ENCODE peak calls at places on chromosomes 12 and 14, in eight cellular contexts. L is neural crest cell, G is B cell, X is H9, B is HCT116, Z is neural progenitor cell, C is dorsolateral prefrontal cortex, D is foreskin fibroblast. K is an unnamed sample.

GRCh38 chr12:22866406-22866805 is 241.4 kb downstream of the ETNK1 start:
- DNase-seq in L (no peak), G (no peak), X (no peak), B (no peak), Z (no peak), C (no peak), D (no peak), K (no peak)

GRCh38 chr12:76026643-76027063 is 4.9 kb downstream of the PHLDA1 start:
- DNase-seq in L (no peak), G (no peak), X (no peak), B (no peak), Z (no peak), C (no peak), D (peak; percentile 82), K (no peak)

GRCh38 chr14:105894978-105895881 is 368.8 kb downstream of the TMEM121 start:
- DNase-seq in L (no peak), G (no peak), X (no peak), B (no peak), Z (no peak), C (no peak), D (no peak), K (no peak)

GRCh38 chr12:92897844-92898243 is 31.3 kb downstream of the EEA1 start:
- DNase-seq in L (no peak), G (no peak), X (no peak), B (no peak), Z (no peak), C (no peak), D (no peak), K (no peak)

GRCh38 chr12:57715786-57716185 is 21.9 kb downstream of the OS9 start:
- DNase-seq in L (no peak), G (no peak), X (no peak), B (no peak), Z (no peak), C (no peak), D (no peak), K (no peak)

GRCh38 chr12:14961466-14962155 is at the start of gene ARHGDIB:
- DNase-seq in L (no peak), G (peak; percentile 78), X (no peak), B (no peak), Z (no peak), C (no peak), D (no peak), K (no peak)

GRCh38 chr14:54591461-54592245 is 24.7 kb downstream of the SAMD4A start:
- DNase-seq in L (no peak), G (no peak), X (no peak), B (no peak), Z (no peak), C (no peak), D (peak; percentile 63), K (no peak)

GRCh38 chr14:94769413-94770250 is at the start of gene GSC:
- DNase-seq in L (peak; percentile 44), G (peak; percentile 15), X (peak; percentile 83), B (no peak), Z (peak; percentile 92), C (no peak), D (peak; percentile 49), K (no peak)

GRCh38 chr12:21828111-21828775 is 53.7 kb upstream of the KCNJ8 start:
- DNase-seq in L (no peak), G (no peak), X (no peak), B (no peak), Z (no peak), C (no peak), D (peak; percentile 59), K (no peak)

GRCh38 chr14:36510078-36510799 is 9.8 kb downstream of the NKX2-1 start:
- DNase-seq in L (no peak), G (no peak), X (peak; percentile 63), B (no peak), Z (peak; percentile 73), C (no peak), D (no peak), K (no peak)

GRCh38 chr14:86955955-86956354 is 1037.0 kb downstream of the GALC start:
- DNase-seq in L (no peak), G (no peak), X (no peak), B (no peak), Z (no peak), C (no peak), D (no peak), K (no peak)

GRCh38 chr14:86961106-86961716 is 1031.8 kb downstream of the GALC start:
- DNase-seq in L (no peak), G (no peak), X (peak; percentile 40), B (no peak), Z (peak; percentile 52), C (no peak), D (peak; percentile 21), K (no peak)
- TF ChIP-seq CTCF in L (peak; percentile 66), G (peak; percentile 21), X (peak; percentile 82), B (peak; percentile 23), Z (peak; percentile 72), C (no peak), D (peak; percentile 32), K (peak; percentile 53)

GRCh38 chr12:111124183-111124582 is 203.8 kb upstream of the MYL2 start:
- DNase-seq in L (no peak), G (no peak), X (no peak), B (no peak), Z (no peak), C (no peak), D (no peak), K (no peak)

GRCh38 chr12:111123390-111123789 is 203.0 kb upstream of the MYL2 start:
- DNase-seq in L (no peak), G (no peak), X (no peak), B (no peak), Z (no peak), C (no peak), D (no peak), K (no peak)

GRCh38 chr12:111126331-111126730 is 206.0 kb upstream of the MYL2 start:
- DNase-seq in L (no peak), G (no peak), X (no peak), B (no peak), Z (no peak), C (no peak), D (no peak), K (no peak)

GRCh38 chr12:111122458-111122878 is 202.1 kb upstream of the MYL2 start:
- DNase-seq in L (no peak), G (no peak), X (no peak), B (no peak), Z (no peak), C (no peak), D (no peak), K (no peak)

DNA sequence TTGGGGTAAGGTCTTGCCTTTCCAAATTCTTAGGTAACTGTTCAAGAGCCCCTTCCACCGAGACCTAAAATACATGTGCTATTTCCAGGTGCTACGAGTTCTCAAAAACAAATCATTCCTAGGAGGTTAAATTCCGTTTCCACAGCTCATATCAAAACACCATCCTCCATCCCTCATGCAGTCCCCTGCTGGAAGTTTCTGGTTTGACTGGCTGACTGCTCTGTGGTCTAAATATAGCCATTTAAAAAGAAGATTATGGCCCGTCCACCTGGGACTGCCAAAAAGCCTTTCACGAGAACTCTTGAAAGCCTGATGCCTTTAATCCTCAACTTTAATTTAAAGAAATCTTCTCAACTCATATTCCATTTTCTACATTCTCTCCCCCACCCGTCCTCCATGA is 201.5 kb upstream of the MYL2 start:
- DNase-seq in L (no peak), G (no peak), X (no peak), B (no peak), Z (no peak), C (no peak), D (no peak), K (no peak)
- TF ChIP-seq CTCF in L (peak; percentile 38), G (no peak), X (peak; percentile 41), B (peak; percentile 10), Z (peak; percentile 33), C (no peak), D (no peak), K (no peak)

DNA sequence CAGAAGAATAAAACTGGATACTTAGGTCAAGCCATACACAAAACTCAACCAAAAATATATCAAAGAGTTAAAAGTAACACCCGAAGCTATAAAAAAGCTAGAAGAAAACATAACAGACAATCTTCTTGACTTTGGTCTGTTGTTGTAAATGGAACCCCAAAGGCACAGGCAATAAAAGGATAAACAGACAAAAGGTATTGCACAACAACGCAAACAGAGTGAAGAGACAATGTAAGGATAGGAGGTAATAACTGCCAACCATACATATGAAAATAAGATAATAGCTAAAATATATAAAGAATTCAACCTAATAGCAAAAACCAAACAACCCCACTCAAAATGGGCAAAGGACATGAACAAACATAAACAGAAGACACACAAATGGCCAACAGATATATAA is 1137.4 kb downstream of the FSCB start:
- DNase-seq in L (no peak), G (no peak), X (no peak), B (no peak), Z (no peak), C (no peak), D (no peak), K (no peak)
- TF ChIP-seq CTCF in L (no peak), G (no peak), X (no peak), B (no peak), Z (no peak), C (no peak), D (no peak), K (no peak)

GRCh38 chr12:98136544-98136943 is 378.8 kb upstream of the TMPO start:
- DNase-seq in L (no peak), G (no peak), X (no peak), B (no peak), Z (no peak), C (no peak), D (no peak), K (no peak)
- TF ChIP-seq CTCF in L (no peak), G (no peak), X (no peak), B (no peak), Z (no peak), C (no peak), D (no peak), K (no peak)

GRCh38 chr12:3553681-3554546 is 62.9 kb downstream of the PRMT8 start:
- DNase-seq in L (no peak), G (no peak), X (peak; percentile 72), B (no peak), Z (peak; percentile 38), C (no peak), D (no peak), K (no peak)
- TF ChIP-seq CTCF in L (peak; percentile 20), G (no peak), X (peak; percentile 46), B (no peak), Z (peak; percentile 18), C (no peak), D (no peak), K (no peak)

GRCh38 chr14:100791995-100792394 is 33.9 kb upstream of the MEG3 start:
- DNase-seq in L (no peak), G (no peak), X (no peak), B (no peak), Z (no peak), C (no peak), D (no peak), K (no peak)

GRCh38 chr14:100787659-100788058 is 38.3 kb upstream of the MEG3 start:
- DNase-seq in L (no peak), G (no peak), X (no peak), B (no peak), Z (no peak), C (no peak), D (no peak), K (no peak)

GRCh38 chr14:100790785-100791667 is 34.9 kb upstream of the MEG3 start:
- DNase-seq in L (no peak), G (no peak), X (no peak), B (no peak), Z (no peak), C (no peak), D (no peak), K (peak; percentile 26)

GRCh38 chr14:100788517-100789365 is 37.2 kb upstream of the MEG3 start:
- DNase-seq in L (peak; percentile 18), G (no peak), X (no peak), B (no peak), Z (no peak), C (no peak), D (no peak), K (no peak)

GRCh38 chr14:100789460-100790417 is 36.2 kb upstream of the MEG3 start:
- DNase-seq in L (no peak), G (no peak), X (no peak), B (no peak), Z (no peak), C (no peak), D (no peak), K (no peak)
- TF ChIP-seq CTCF in L (no peak), G (no peak), X (no peak), B (no peak), Z (no peak), C (no peak), D (no peak), K (no peak)